ENCODE peak calls at places on chromosomes 13 and 19, in eight cellular contexts. W is neural progenitor cell; L is A172; S is renal cortical epithelial cell; E is left ventricle myocardium superior; A is Caki2; U is HEK293T; J is stimulated activated CD4-positive, alpha-beta T cell treated with anti-CD3 and anti-CD28 coated beads, Interleukin-1b, Interleukin-23, amount 100 ng/mL, for 1 hour. H is an unnamed sample.

GRCh38 chr19:8512115-8512967 is 1.6 kb downstream of the ZNF414 start:
- DNase-seq in U (peak; percentile 74), W (peak; percentile 33), J (no peak), A (peak; percentile 61), L (peak; percentile 32), S (no peak), E (no peak), H (no peak)

GRCh38 chr19:40219721-40220276 is 1.6 kb upstream of the TTC9B start:
- DNase-seq in L (peak; percentile 88), A (peak; percentile 90), J (no peak), S (peak; percentile 81), W (no peak), E (no peak), U (no peak), H (no peak)

GRCh38 chr19:52307275-52307674 is 10.3 kb downstream of the ZNF480 start:
- DNase-seq in A (peak; percentile 58), S (no peak), W (peak; percentile 16), J (no peak), U (no peak), E (no peak), L (peak; percentile 9), H (no peak)

GRCh38 chr13:110250258-110250891 is 56.6 kb downstream of the COL4A1 start:
- DNase-seq in W (no peak), J (no peak), L (peak; percentile 71), S (peak; percentile 89), E (peak; percentile 76), U (no peak), A (peak; percentile 6), H (no peak)

GRCh38 chr13:114050536-114051450 is 76.9 kb upstream of the C13orf46 start:
- DNase-seq in S (no peak), L (no peak), J (no peak), A (no peak), U (no peak), E (no peak), W (peak; percentile 32), H (no peak)

GRCh38 chr19:10552596-10553053 is 8.9 kb downstream of the ATG4D start:
- DNase-seq in S (no peak), U (peak; percentile 67), E (no peak), A (no peak), L (peak; percentile 34), J (no peak), W (no peak), H (no peak)

GRCh38 chr19:16586477-16586871 is 14.3 kb upstream of the SLC35E1 start:
- DNase-seq in L (no peak), E (peak; percentile 30), S (no peak), J (no peak), W (no peak), A (no peak), U (no peak), H (no peak)

GRCh38 chr19:10742494-10742893 is 24.6 kb downstream of the DNM2 start:
- DNase-seq in E (no peak), W (no peak), J (no peak), A (no peak), S (no peak), L (no peak), U (no peak), H (no peak)

GRCh38 chr13:36142735-36143134 is 11.6 kb upstream of the DCLK1 start:
- DNase-seq in J (no peak), W (no peak), A (no peak), U (no peak), L (no peak), S (no peak), E (no peak), H (no peak)

GRCh38 chr19:406121-406711 is 2.7 kb downstream of the C2CD4C start:
- DNase-seq in S (no peak), J (no peak), A (no peak), E (no peak), W (no peak), L (no peak), U (no peak), H (no peak)

GRCh38 chr13:59442946-59443345 is 720.8 kb downstream of the DIAPH3 start:
- DNase-seq in A (no peak), L (no peak), W (no peak), E (no peak), S (no peak), U (no peak), J (no peak), H (no peak)

GRCh38 chr13:75762066-75762937 is 126.2 kb downstream of the LMO7 start:
- DNase-seq in U (no peak), W (no peak), S (peak; percentile 77), L (no peak), A (no peak), E (no peak), J (no peak), H (no peak)

GRCh38 chr13:100512422-100512821 is 76.2 kb downstream of the GGACT start:
- DNase-seq in U (no peak), S (peak; percentile 62), A (no peak), J (no peak), E (no peak), L (peak; percentile 68), W (no peak), H (no peak)

GRCh38 chr19:898663-899062 is 5.4 kb downstream of the RNU6-9 start:
- DNase-seq in L (no peak), A (no peak), S (no peak), J (no peak), W (peak; percentile 54), E (no peak), U (no peak), H (no peak)

GRCh38 chr13:110503037-110503901 is 58.3 kb downstream of the RAB20 start:
- DNase-seq in L (peak; percentile 44), W (no peak), A (no peak), J (no peak), E (no peak), S (no peak), U (no peak), H (no peak)

GRCh38 chr19:55345818-55346724 is 6.4 kb downstream of the KMT5C start:
- DNase-seq in L (peak; percentile 93), U (no peak), E (peak; percentile 69), S (no peak), A (peak; percentile 71), J (no peak), W (no peak), H (no peak)

GRCh38 chr13:72230131-72230530 is 363.1 kb upstream of the DACH1 start:
- DNase-seq in U (no peak), E (no peak), W (no peak), A (no peak), L (no peak), S (no peak), J (no peak), H (no peak)

GRCh38 chr13:54637377-54637776 is 1608.8 kb downstream of the OLFM4 start:
- DNase-seq in E (no peak), U (peak; percentile 63), J (no peak), W (peak; percentile 56), L (peak; percentile 28), S (peak; percentile 10), A (no peak), H (no peak)

H was measured in NCI-H2107.